ENCODE peak calls at places on chromosomes 13 and 19, in five cellular contexts. A, V, N, F and E are unnamed samples.

GRCh38 chr13:38366954-38367645 is 17.4 kb downstream of the UFM1 start:
- DNase-seq in A (no peak), V (no peak), N (no peak), F (no peak), E (no peak)

GRCh38 chr13:111175948-111176347 is 60.8 kb downstream of the ARHGEF7 start:
- DNase-seq in A (no peak), V (no peak), N (no peak), F (no peak), E (no peak)

GRCh38 chr19:6796278-6796677 is 23.8 kb downstream of the VAV1 start:
- DNase-seq in A (no peak), V (no peak), N (no peak), F (no peak), E (no peak)

GRCh38 chr19:10762656-10763055 is 44.8 kb downstream of the DNM2 start:
- DNase-seq in A (no peak), V (peak), N (no peak), F (no peak), E (no peak)

GRCh38 chr13:45055198-45055901 is 65.0 kb upstream of the GTF2F2 start:
- DNase-seq in A (no peak), V (no peak), N (no peak), F (peak), E (no peak)

GRCh38 chr13:27131202-27131623 is 40.4 kb downstream of the USP12 start:
- DNase-seq in A (no peak), V (peak), N (no peak), F (peak), E (no peak)

GRCh38 chr19:49883094-49883493 is 5.6 kb downstream of the TBC1D17 start:
- DNase-seq in A (no peak), V (no peak), N (no peak), F (no peak), E (no peak)

GRCh38 chr13:35884211-35884610 is 247.0 kb downstream of the DCLK1 start:
- DNase-seq in A (no peak), V (no peak), N (no peak), F (peak), E (no peak)

GRCh38 chr13:33312150-33312908 is 26.8 kb upstream of the STARD13 start:
- DNase-seq in A (no peak), V (no peak), N (no peak), F (peak), E (no peak)

GRCh38 chr13:38166121-38166520 is 183.5 kb upstream of the UFM1 start:
- DNase-seq in A (no peak), V (no peak), N (no peak), F (no peak), E (no peak)

GRCh38 chr13:26929971-26930730 is 169.6 kb upstream of the GPR12 start:
- DNase-seq in A (no peak), V (peak), N (peak), F (peak), E (peak)

GRCh38 chr13:76775031-76775740 is 111.0 kb downstream of the KCTD12 start:
- DNase-seq in A (no peak), V (no peak), N (no peak), F (peak), E (no peak)

GRCh38 chr19:14090509-14091085 is at the start of gene SAMD1:
- DNase-seq in A (peak), V (peak), N (peak), F (peak), E (peak)

GRCh38 chr13:30796132-30796832 is 60.9 kb downstream of the ALOX5AP start:
- DNase-seq in A (no peak), V (no peak), N (no peak), F (peak), E (no peak)

GRCh38 chr19:38417544-38418506 is 8.2 kb downstream of the RASGRP4 start:
- DNase-seq in A (no peak), V (peak), N (peak), F (no peak), E (peak)

GRCh38 chr19:18230941-18231734 is 4.9 kb upstream of the PDE4C start:
- DNase-seq in A (no peak), V (no peak), N (no peak), F (no peak), E (no peak)

GRCh38 chr19:4877753-4878490 is 10.5 kb upstream of the PLIN3 start:
- DNase-seq in A (peak), V (no peak), N (no peak), F (no peak), E (no peak)

GRCh38 chr13:63449549-63449948 is 2033.9 kb upstream of the PCDH20 start:
- DNase-seq in A (no peak), V (no peak), N (no peak), F (no peak), E (no peak)

GRCh38 chr19:56566904-56567273 is 379 bp upstream of the ZNF470 start:
- DNase-seq in A (peak), V (peak), N (peak), F (no peak), E (peak)

GRCh38 chr13:51249254-51249653 is 27.1 kb downstream of the FAM124A start:
- DNase-seq in A (no peak), V (no peak), N (no peak), F (no peak), E (no peak)

GRCh38 chr19:679418-680286 is 3.5 kb downstream of the FSTL3 start:
- DNase-seq in A (peak), V (peak), N (peak), F (peak), E (no peak)

GRCh38 chr13:31797154-31797775 is 57.9 kb downstream of the RXFP2 start:
- DNase-seq in A (no peak), V (no peak), N (no peak), F (peak), E (no peak)

GRCh38 chr19:1748115-1748702 is 5.1 kb upstream of the ONECUT3 start:
- DNase-seq in A (no peak), V (no peak), N (no peak), F (no peak), E (no peak)

GRCh38 chr13:47216176-47216822 is 319.4 kb upstream of the HTR2A start:
- DNase-seq in A (no peak), V (no peak), N (no peak), F (no peak), E (no peak)

GRCh38 chr19:33438016-33438671 is 64.6 kb downstream of the CEBPG start:
- DNase-seq in A (no peak), V (no peak), N (no peak), F (peak), E (no peak)

GRCh38 chr19:38792250-38793111 is 3.5 kb downstream of the LGALS7B start:
- DNase-seq in A (no peak), V (peak), N (no peak), F (no peak), E (no peak)

GRCh38 chr19:17405250-17406038 is at the start of gene BST2:
- DNase-seq in A (no peak), V (peak), N (no peak), F (peak), E (no peak)

GRCh38 chr13:51093574-51093973 is 17.5 kb downstream of the C13orf42 start:
- DNase-seq in A (no peak), V (no peak), N (no peak), F (no peak), E (no peak)

GRCh38 chr13:49669735-49670309 is 21.5 kb downstream of the EBPL start:
- DNase-seq in A (no peak), V (peak), N (peak), F (peak), E (peak)

GRCh38 chr13:66128201-66128600 is 1101.9 kb downstream of the PCDH9 start:
- DNase-seq in A (no peak), V (no peak), N (no peak), F (no peak), E (no peak)

GRCh38 chr13:34076943-34077703 is 259.2 kb downstream of the RFC3 start:
- DNase-seq in A (no peak), V (no peak), N (no peak), F (peak), E (no peak)

GRCh38 chr19:32224371-32225244 is 120.8 kb upstream of the ZNF507 start:
- DNase-seq in A (no peak), V (peak), N (peak), F (peak), E (peak)

GRCh38 chr13:44084146-44084545 is 204.4 kb downstream of the LACC1 start:
- DNase-seq in A (no peak), V (no peak), N (no peak), F (no peak), E (no peak)

GRCh38 chr13:113094410-113094800 is 11.2 kb upstream of the F7 start:
- DNase-seq in A (no peak), V (no peak), N (no peak), F (no peak), E (no peak)

GRCh38 chr19:2552859-2553258 is 76.9 kb downstream of the GADD45B start:
- DNase-seq in A (no peak), V (peak), N (no peak), F (no peak), E (no peak)

GRCh38 chr13:111262281-111262680 is 58.2 kb upstream of the TEX29 start:
- DNase-seq in A (no peak), V (no peak), N (no peak), F (no peak), E (no peak)

GRCh38 chr19:9498183-9498902 is at the start of gene ZNF560:
- DNase-seq in A (no peak), V (no peak), N (no peak), F (peak), E (no peak)

GRCh38 chr19:10111405-10111811 is at the start of gene P2RY11:
- DNase-seq in A (no peak), V (no peak), N (no peak), F (no peak), E (no peak)

GRCh38 chr13:51844862-51845573 is at the start of gene TMEM272:
- DNase-seq in A (no peak), V (peak), N (peak), F (peak), E (peak)

DNA sequence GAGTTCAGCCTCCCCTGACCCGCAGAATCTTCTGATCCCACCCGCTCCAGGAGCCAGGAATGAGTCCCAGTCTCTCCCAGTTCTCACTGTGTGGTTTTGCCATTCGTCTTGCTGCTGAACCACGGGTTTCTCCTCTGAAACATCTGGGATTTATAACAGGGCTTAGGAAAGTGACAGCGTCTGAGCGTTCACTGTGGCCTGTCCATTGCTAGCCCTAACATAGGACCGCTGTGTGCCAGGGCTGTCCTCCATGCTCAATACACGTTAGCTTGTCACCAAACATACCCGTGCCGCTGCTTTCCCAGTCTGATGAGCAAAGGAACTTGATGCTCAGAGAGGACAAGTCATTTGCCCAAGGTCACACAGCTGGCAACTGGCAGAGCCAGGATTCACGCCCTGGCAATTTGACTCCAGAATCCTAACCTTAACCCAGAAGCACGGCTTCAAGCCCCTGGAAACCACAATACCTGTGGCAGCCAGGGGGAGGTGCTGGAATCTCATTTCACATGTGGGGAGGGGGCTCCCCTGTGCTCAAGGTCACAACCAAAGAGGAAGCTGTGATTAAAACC is 1.1 kb upstream of the APOE start:
- DNase-seq in A (no peak), V (no peak), N (no peak), F (no peak), E (no peak)
- TF ChIP-seq CTCF in A (no peak), V (no peak), N (peak), F (peak), E (peak)

DNA sequence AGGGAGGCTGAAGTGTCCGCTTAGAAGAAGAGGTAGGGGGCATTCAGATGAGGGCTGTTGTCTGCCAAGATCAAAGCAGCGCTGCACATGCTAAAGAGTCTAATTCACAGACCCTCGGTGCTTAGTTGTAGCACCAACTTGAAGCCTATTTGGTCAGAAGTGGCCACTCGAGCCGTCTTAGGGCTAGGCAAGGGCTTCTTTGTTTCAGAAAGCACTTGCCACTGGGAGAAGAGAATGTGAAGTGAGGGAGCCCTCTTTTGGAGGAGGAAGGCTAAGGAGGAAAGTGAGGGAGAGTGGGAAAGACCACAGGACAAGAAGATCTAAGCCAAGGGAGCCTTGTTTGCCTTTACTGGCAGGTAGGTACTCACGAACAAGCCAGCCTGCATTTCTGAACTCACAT is 313.4 kb upstream of the TMTC4 start:
- DNase-seq in A (no peak), V (no peak), N (no peak), F (peak), E (no peak)
- TF ChIP-seq CTCF in A (no peak), V (no peak), N (peak), F (peak), E (peak)

GRCh38 chr19:52391135-52391534 is 6.5 kb upstream of the ZNF528 start:
- DNase-seq in A (no peak), V (no peak), N (no peak), F (no peak), E (no peak)
- TF ChIP-seq CTCF in A (no peak), V (no peak), N (no peak), F (no peak), E (peak)

GRCh38 chr19:29966594-29967249 is 24.7 kb downstream of the URI1 start:
- DNase-seq in A (no peak), V (no peak), N (no peak), F (peak), E (no peak)
- TF ChIP-seq CTCF in A (no peak), V (peak), N (peak), F (peak), E (peak)